ENCODE peak calls at places on chromosomes 7 and 10, in four cellular contexts. One of them, this sample, is unnamed.

GRCh38 chr10:132415255-132415654 is 18.3 kb downstream of the PWWP2B start:
- DNase-seq in HuH-7.5: no peak
- DNase-seq in RWPE1: no peak
- DNase-seq in GM04504: no peak
- DNase-seq in this sample: no peak

GRCh38 chr7:25244193-25244592 is 15.9 kb upstream of the NPVF start:
- DNase-seq in RWPE1: no peak
- DNase-seq in GM04504: no peak
- DNase-seq in HuH-7.5: no peak
- DNase-seq in this sample: no peak

GRCh38 chr7:80467069-80467468 is 44.8 kb downstream of the GNAT3 start:
- DNase-seq in GM04504: no peak
- DNase-seq in HuH-7.5: no peak
- DNase-seq in RWPE1: no peak
- DNase-seq in this sample: no peak

GRCh38 chr10:7288060-7288690 is 122.7 kb downstream of the SFMBT2 start:
- DNase-seq in HuH-7.5: no peak
- DNase-seq in GM04504: no peak
- DNase-seq in RWPE1: no peak
- DNase-seq in this sample: no peak

GRCh38 chr10:102918817-102919236 is 733 bp downstream of the CNNM2 start:
- DNase-seq in GM04504: no peak
- DNase-seq in RWPE1: peak
- DNase-seq in HuH-7.5: no peak
- DNase-seq in this sample: peak

GRCh38 chr7:8258166-8258565 is 3.8 kb downstream of the ICA1 start:
- DNase-seq in GM04504: no peak
- DNase-seq in HuH-7.5: no peak
- DNase-seq in RWPE1: no peak
- DNase-seq in this sample: no peak

GRCh38 chr7:81684513-81685262 is 85.2 kb downstream of the HGF start:
- DNase-seq in RWPE1: peak
- DNase-seq in GM04504: peak
- DNase-seq in HuH-7.5: peak
- DNase-seq in this sample: peak

GRCh38 chr10:78852447-78852846 is 216.3 kb upstream of the ZMIZ1 start:
- DNase-seq in HuH-7.5: no peak
- DNase-seq in GM04504: no peak
- DNase-seq in RWPE1: no peak
- DNase-seq in this sample: no peak

GRCh38 chr10:42769173-42769572 is 13.4 kb upstream of the BMS1 start:
- DNase-seq in RWPE1: no peak
- DNase-seq in GM04504: no peak
- DNase-seq in HuH-7.5: no peak
- DNase-seq in this sample: peak

GRCh38 chr10:99430116-99430450 is 341 bp downstream of the GOT1 start:
- DNase-seq in GM04504: no peak
- DNase-seq in RWPE1: no peak
- DNase-seq in HuH-7.5: no peak
- DNase-seq in this sample: no peak

GRCh38 chr7:27921081-27921836 is 181.3 kb downstream of the TAX1BP1 start:
- DNase-seq in HuH-7.5: peak
- DNase-seq in RWPE1: peak
- DNase-seq in GM04504: peak
- DNase-seq in this sample: no peak

GRCh38 chr10:15863733-15864132 is 3.4 kb upstream of the MINDY3 start:
- DNase-seq in GM04504: no peak
- DNase-seq in RWPE1: no peak
- DNase-seq in HuH-7.5: no peak
- DNase-seq in this sample: no peak

GRCh38 chr10:3848768-3849643 is 64.0 kb upstream of the KLF6 start:
- DNase-seq in GM04504: peak
- DNase-seq in HuH-7.5: no peak
- DNase-seq in RWPE1: peak
- DNase-seq in this sample: no peak